ENCODE peak calls at places on chromosomes 1 and 21, in seven cellular contexts. L, Z, A, N, S, V and E are unnamed samples.

GRCh38 chr1:185539277-185539943 is 194.8 kb upstream of the HMCN1 start:
- DNase-seq in Z (no peak), V (no peak), L (no peak), A (no peak), N (no peak), S (no peak), E (no peak)

GRCh38 chr1:207097871-207098324 is 6.1 kb upstream of the C4BPA start:
- DNase-seq in L (no peak), Z (peak), N (no peak), S (no peak), A (no peak), V (no peak), E (no peak)

GRCh38 chr21:27213328-27213727 is 246.4 kb upstream of the ADAMTS5 start:
- DNase-seq in A (no peak), N (no peak), V (no peak), S (no peak), L (peak), Z (no peak), E (no peak)

GRCh38 chr1:85656256-85656655 is 52.0 kb downstream of the ZNHIT6 start:
- DNase-seq in V (no peak), S (no peak), A (no peak), N (no peak), L (no peak), Z (no peak), E (no peak)

GRCh38 chr1:65344171-65344570 is 34.8 kb downstream of the DNAJC6 start:
- DNase-seq in Z (no peak), V (no peak), S (no peak), A (no peak), L (no peak), N (no peak), E (no peak)

GRCh38 chr1:28365864-28366263 is 3.7 kb upstream of the PHACTR4 start:
- DNase-seq in Z (no peak), S (no peak), A (no peak), L (no peak), V (peak), N (no peak), E (no peak)

GRCh38 chr1:12309783-12310742 is 80.2 kb downstream of the VPS13D start:
- DNase-seq in L (no peak), Z (no peak), A (no peak), N (no peak), S (no peak), V (peak), E (no peak)

GRCh38 chr1:200610846-200611245 is 9.7 kb downstream of the KIF14 start:
- DNase-seq in N (no peak), L (no peak), S (no peak), V (no peak), Z (no peak), A (no peak), E (no peak)

GRCh38 chr1:16921391-16922185 is at the start of gene CROCC:
- DNase-seq in Z (peak), A (no peak), V (no peak), S (peak), L (peak), N (peak), E (no peak)

GRCh38 chr1:229227298-229227919 is 43.5 kb upstream of the RAB4A start:
- DNase-seq in Z (peak), S (peak), V (peak), L (peak), A (no peak), N (peak), E (peak)

GRCh38 chr1:227934476-227935313 is 13.0 kb downstream of the WNT9A start:
- DNase-seq in S (no peak), V (no peak), N (no peak), Z (peak), A (peak), L (no peak), E (no peak)

GRCh38 chr1:63124666-63125191 is 197.6 kb upstream of the FOXD3 start:
- DNase-seq in N (no peak), V (no peak), Z (no peak), A (no peak), L (no peak), S (no peak), E (no peak)

GRCh38 chr1:224454337-224455055 is 19.9 kb upstream of the WDR26 start:
- DNase-seq in L (no peak), V (peak), A (no peak), N (no peak), S (no peak), Z (peak), E (no peak)

GRCh38 chr21:44734026-44734745 is 22.8 kb upstream of the TSPEAR start:
- DNase-seq in V (no peak), L (no peak), A (no peak), Z (no peak), S (no peak), N (no peak), E (no peak)

GRCh38 chr1:87744056-87744455 is 415.4 kb downstream of the LMO4 start:
- DNase-seq in Z (no peak), L (no peak), A (no peak), N (no peak), S (no peak), V (no peak), E (no peak)

GRCh38 chr1:13780780-13781179 is 80.8 kb downstream of the PRDM2 start:
- DNase-seq in S (no peak), L (no peak), V (no peak), Z (no peak), A (no peak), N (no peak), E (no peak)

GRCh38 chr1:22416555-22417454 is 34.8 kb upstream of the ZBTB40 start:
- DNase-seq in L (peak), A (no peak), S (peak), V (peak), Z (peak), N (peak), E (peak)

GRCh38 chr1:233962878-233963277 is 58.4 kb downstream of the SLC35F3 start:
- DNase-seq in N (no peak), Z (no peak), S (no peak), V (no peak), A (no peak), L (no peak), E (no peak)

GRCh38 chr1:226702957-226703831 is 35.9 kb downstream of the ITPKB start:
- DNase-seq in L (peak), S (peak), V (peak), Z (peak), A (no peak), N (peak), E (peak)

GRCh38 chr1:168465942-168466702 is 77.7 kb downstream of the XCL2 start:
- DNase-seq in L (no peak), N (no peak), V (peak), Z (peak), S (no peak), A (peak), E (no peak)

GRCh38 chr21:31198575-31198974 is 145.5 kb downstream of the TIAM1 start:
- DNase-seq in N (no peak), L (peak), V (no peak), S (peak), A (no peak), Z (peak), E (no peak)

GRCh38 chr1:112700290-112701226 is 6.4 kb downstream of the RHOC start:
- DNase-seq in A (peak), Z (peak), S (peak), V (peak), L (no peak), N (peak), E (peak)

GRCh38 chr1:215720121-215720520 is 153.0 kb downstream of the KCTD3 start:
- DNase-seq in A (no peak), L (no peak), V (no peak), Z (no peak), N (no peak), S (no peak), E (no peak)

GRCh38 chr1:153058826-153059784 is 1.8 kb upstream of the SPRR2A start:
- DNase-seq in S (no peak), L (no peak), Z (no peak), V (no peak), A (no peak), N (no peak), E (no peak)

GRCh38 chr1:57770772-57771171 is 346.9 kb upstream of the DAB1 start:
- DNase-seq in V (no peak), A (no peak), N (no peak), L (peak), S (peak), Z (no peak), E (no peak)

GRCh38 chr1:27341525-27342252 is at the start of gene SYTL1:
- DNase-seq in Z (peak), A (no peak), N (no peak), V (peak), L (peak), S (peak), E (no peak)

GRCh38 chr1:227612658-227613057 is 49.3 kb downstream of the ZNF678 start:
- DNase-seq in L (no peak), Z (no peak), A (no peak), S (no peak), N (no peak), V (no peak), E (no peak)

GRCh38 chr1:242890211-242890741 is 364.8 kb downstream of the CEP170 start:
- DNase-seq in N (peak), V (no peak), Z (peak), S (no peak), L (peak), A (no peak), E (no peak)

GRCh38 chr1:41400235-41400634 is 39.0 kb downstream of the FOXO6 start:
- DNase-seq in L (no peak), V (no peak), A (no peak), S (no peak), N (no peak), Z (no peak), E (no peak)

GRCh38 chr1:183724350-183725042 is 71.4 kb upstream of the APOBEC4 start:
- DNase-seq in V (no peak), N (no peak), S (no peak), A (no peak), Z (no peak), L (no peak), E (no peak)

GRCh38 chr1:97640677-97641076 is 280.2 kb downstream of the DPYD start:
- DNase-seq in S (no peak), Z (no peak), A (no peak), N (no peak), V (no peak), L (no peak), E (no peak)

GRCh38 chr1:10692401-10693021 is 103.9 kb downstream of the CASZ1 start:
- DNase-seq in V (peak), L (peak), N (no peak), S (peak), A (no peak), Z (peak), E (no peak)

GRCh38 chr1:111570781-111571181 is 48.8 kb upstream of the RAP1A start:
- DNase-seq in A (no peak), L (no peak), V (peak), S (peak), Z (no peak), N (no peak), E (no peak)

GRCh38 chr1:23597635-23598388 is 38.5 kb upstream of the ID3 start:
- DNase-seq in N (no peak), A (no peak), S (no peak), V (no peak), Z (no peak), L (peak), E (no peak)

GRCh38 chr1:241235236-241235897 is 121.6 kb downstream of the RGS7 start:
- DNase-seq in L (peak), Z (peak), V (no peak), S (no peak), A (no peak), N (no peak), E (peak)

GRCh38 chr1:66523502-66523901 is 10.5 kb upstream of the SGIP1 start:
- DNase-seq in L (no peak), S (no peak), V (no peak), A (no peak), Z (no peak), N (no peak), E (no peak)

GRCh38 chr21:29192999-29193563 is 62.6 kb downstream of the MAP3K7CL start:
- DNase-seq in A (no peak), N (peak), V (no peak), L (no peak), Z (no peak), S (no peak), E (no peak)

GRCh38 chr1:47940779-47941178 is 56.4 kb downstream of the TRABD2B start:
- DNase-seq in N (no peak), V (no peak), A (no peak), L (no peak), Z (no peak), S (no peak), E (no peak)

GRCh38 chr1:57423135-57424131 is at the start of gene DAB1:
- DNase-seq in Z (peak), A (peak), S (no peak), V (no peak), L (peak), N (no peak), E (no peak)

GRCh38 chr1:202161151-202162048 is 998 bp upstream of the PTPN7 start:
- DNase-seq in L (no peak), V (no peak), A (no peak), S (peak), Z (no peak), N (no peak), E (no peak)
- H3K27ac ChIP-seq in L (no peak), V (peak), A (no peak), S (peak), Z (no peak), N (no peak), E (peak)

GRCh38 chr1:109610609-109611307 is 8.7 kb downstream of the GNAT2 start:
- DNase-seq in A (no peak), L (no peak), V (no peak), N (no peak), Z (no peak), S (no peak), E (no peak)
- H3K27ac ChIP-seq in A (no peak), L (no peak), V (no peak), N (no peak), Z (no peak), S (no peak), E (no peak)

DNA sequence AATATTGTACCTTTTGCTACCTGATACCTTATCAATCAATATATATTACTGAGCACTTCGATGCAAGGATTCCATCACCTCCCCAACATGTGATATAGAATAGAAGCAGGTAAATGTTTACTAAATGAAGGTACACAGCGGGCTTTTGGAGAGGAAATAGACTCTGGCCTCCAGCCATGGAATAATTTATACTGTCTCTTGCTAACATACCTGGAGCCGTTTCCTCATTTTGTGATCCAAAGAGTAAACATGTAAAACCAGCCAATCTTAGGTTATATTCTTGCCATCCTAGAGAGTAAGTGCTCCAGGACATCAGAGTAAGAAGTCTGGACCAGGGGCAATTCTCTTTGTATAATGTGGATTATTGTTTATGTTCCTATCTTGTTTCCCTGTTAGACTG is 39.4 kb downstream of the NDUFS5 start:
- DNase-seq in V (no peak), L (no peak), Z (no peak), A (no peak), S (no peak), N (no peak), E (no peak)
- H3K27ac ChIP-seq in V (no peak), L (no peak), Z (no peak), A (no peak), S (no peak), N (no peak), E (no peak)

GRCh38 chr21:43021191-43021590 is 46.8 kb downstream of the PKNOX1 start:
- DNase-seq in Z (no peak), L (no peak), A (no peak), N (no peak), V (no peak), S (no peak), E (no peak)
- H3K27ac ChIP-seq in Z (no peak), L (no peak), A (no peak), N (no peak), V (no peak), S (peak), E (no peak)

DNA sequence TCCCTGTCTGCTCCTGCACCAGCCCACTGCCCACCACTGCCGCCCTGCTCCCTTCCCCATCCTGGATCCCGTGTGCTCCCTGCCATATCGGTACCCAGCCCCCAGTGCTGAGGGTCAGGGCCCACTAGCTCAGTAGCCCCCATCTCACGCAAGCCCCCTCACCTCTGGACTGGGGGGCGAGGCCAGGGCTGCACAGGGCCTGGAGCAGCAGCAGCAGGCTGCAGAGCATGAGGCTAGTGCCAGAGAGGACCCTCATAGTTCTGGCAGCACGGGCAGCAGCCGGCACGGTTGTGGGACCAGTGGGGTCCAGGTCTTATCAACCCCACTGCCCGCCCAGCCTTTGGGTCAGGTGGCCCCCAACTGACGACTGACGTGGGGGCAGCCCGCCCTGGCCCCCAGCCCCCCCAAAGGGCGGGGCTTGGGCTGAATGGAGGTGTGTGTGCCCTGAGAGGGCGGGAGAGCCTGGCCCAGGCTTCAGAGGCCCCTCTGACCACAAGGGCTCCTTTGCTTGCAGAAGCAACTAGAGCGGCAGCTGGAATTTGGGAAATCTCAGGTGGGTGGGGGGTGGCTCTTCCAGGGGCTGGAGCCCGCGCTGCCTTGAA is at the start of gene MATN1:
- DNase-seq in V (no peak), S (no peak), N (no peak), A (no peak), L (no peak), Z (no peak), E (no peak)
- H3K27ac ChIP-seq in V (no peak), S (no peak), N (no peak), A (no peak), L (no peak), Z (no peak), E (peak)